ENCODE peak calls at places on chromosome 13, in eight cellular contexts. H is heart right ventricle, A is IMR-90, F is aorta, K is esophagus squamous epithelium, D is heart left ventricle, N is OCI-LY7, E is H1. G is an unnamed sample.

GRCh38 chr13:103471896-103472295 is 405.7 kb upstream of the SLC10A2 start:
- DNase-seq in H (no peak), A (no peak), F (no peak), K (no peak), D (no peak), N (no peak), E (no peak), G (no peak)

GRCh38 chr13:27131202-27131623 is 40.4 kb downstream of the USP12 start:
- DNase-seq in H (no peak), A (peak; percentile 55), F (no peak), K (no peak), D (no peak), N (no peak), E (no peak), G (no peak)

GRCh38 chr13:59422646-59423045 is 741.1 kb downstream of the DIAPH3 start:
- DNase-seq in H (no peak), A (peak; percentile 12), F (no peak), K (no peak), D (no peak), N (no peak), E (no peak), G (no peak)

GRCh38 chr13:38922170-38922569 is 68.5 kb downstream of the STOML3 start:
- DNase-seq in H (no peak), A (no peak), F (no peak), K (no peak), D (no peak), N (no peak), E (no peak), G (no peak)

GRCh38 chr13:114032121-114032799 is 58.4 kb upstream of the C13orf46 start:
- DNase-seq in H (no peak), A (peak; percentile 75), F (no peak), K (no peak), D (no peak), N (no peak), E (no peak), G (no peak)

GRCh38 chr13:31824705-31825512 is 85.6 kb downstream of the RXFP2 start:
- DNase-seq in H (peak; percentile 37), A (peak; percentile 16), F (no peak), K (no peak), D (no peak), N (peak; percentile 3), E (no peak), G (no peak)

GRCh38 chr13:95073826-95074345 is 227.4 kb downstream of the ABCC4 start:
- DNase-seq in H (no peak), A (no peak), F (no peak), K (no peak), D (no peak), N (no peak), E (no peak), G (no peak)

GRCh38 chr13:68185767-68186166 is 955.6 kb upstream of the PCDH9 start:
- DNase-seq in H (no peak), A (no peak), F (no peak), K (no peak), D (no peak), N (no peak), E (no peak), G (no peak)

GRCh38 chr13:100014621-100015020 is 33.0 kb downstream of the ZIC2 start:
- DNase-seq in H (no peak), A (no peak), F (no peak), K (no peak), D (no peak), N (no peak), E (no peak), G (no peak)

GRCh38 chr13:85009447-85009846 is 789.8 kb downstream of the SLITRK6 start:
- DNase-seq in H (no peak), A (no peak), F (no peak), K (no peak), D (no peak), N (no peak), E (no peak), G (no peak)

GRCh38 chr13:100209857-100210580 is 121.1 kb downstream of the PCCA start:
- DNase-seq in H (no peak), A (peak; percentile 82), F (no peak), K (no peak), D (no peak), N (no peak), E (no peak), G (no peak)

GRCh38 chr13:94588575-94588974 is 7.4 kb downstream of the TGDS start:
- DNase-seq in H (no peak), A (no peak), F (no peak), K (no peak), D (no peak), N (no peak), E (no peak), G (no peak)

GRCh38 chr13:92317066-92317465 is 909.5 kb upstream of the GPC6 start:
- DNase-seq in H (no peak), A (peak; percentile 24), F (no peak), K (no peak), D (no peak), N (no peak), E (no peak), G (no peak)

GRCh38 chr13:23515116-23515515 is 55.1 kb upstream of the TNFRSF19 start:
- DNase-seq in H (no peak), A (no peak), F (no peak), K (no peak), D (no peak), N (no peak), E (no peak), G (no peak)

GRCh38 chr13:38670627-38671026 is 16.2 kb upstream of the FREM2 start:
- DNase-seq in H (no peak), A (peak; percentile 2), F (no peak), K (no peak), D (no peak), N (no peak), E (no peak), G (no peak)

GRCh38 chr13:67224148-67224846 is 5.8 kb downstream of the PCDH9 start:
- DNase-seq in H (peak; percentile 66), A (peak; percentile 82), F (peak; percentile 70), K (no peak), D (peak; percentile 77), N (peak; percentile 86), E (no peak), G (peak; percentile 77)

GRCh38 chr13:20336761-20337160 is 104.6 kb upstream of the GJB6 start:
- DNase-seq in H (no peak), A (no peak), F (no peak), K (no peak), D (no peak), N (no peak), E (no peak), G (no peak)

GRCh38 chr13:113592571-113592970 is 8.0 kb downstream of the TFDP1 start:
- DNase-seq in H (no peak), A (no peak), F (no peak), K (no peak), D (no peak), N (no peak), E (no peak), G (no peak)

GRCh38 chr13:102035969-102036368 is 365.9 kb downstream of the FGF14 start:
- DNase-seq in H (no peak), A (no peak), F (no peak), K (no peak), D (no peak), N (no peak), E (no peak), G (no peak)

GRCh38 chr13:26628706-26629105 is 71.2 kb downstream of the WASF3 start:
- DNase-seq in H (no peak), A (peak; percentile 40), F (no peak), K (no peak), D (no peak), N (peak; percentile 10), E (no peak), G (no peak)

GRCh38 chr13:95643814-95644598 is 500 bp downstream of the DZIP1 start:
- DNase-seq in H (no peak), A (peak; percentile 35), F (peak; percentile 51), K (no peak), D (peak; percentile 17), N (no peak), E (peak; percentile 88), G (no peak)

GRCh38 chr13:99911069-99911964 is 60.2 kb downstream of the ZIC5 start:
- DNase-seq in H (no peak), A (no peak), F (no peak), K (no peak), D (no peak), N (no peak), E (no peak), G (no peak)

GRCh38 chr13:59492030-59492636 is 671.6 kb downstream of the DIAPH3 start:
- DNase-seq in H (no peak), A (peak; percentile 36), F (no peak), K (no peak), D (no peak), N (no peak), E (no peak), G (no peak)

DNA sequence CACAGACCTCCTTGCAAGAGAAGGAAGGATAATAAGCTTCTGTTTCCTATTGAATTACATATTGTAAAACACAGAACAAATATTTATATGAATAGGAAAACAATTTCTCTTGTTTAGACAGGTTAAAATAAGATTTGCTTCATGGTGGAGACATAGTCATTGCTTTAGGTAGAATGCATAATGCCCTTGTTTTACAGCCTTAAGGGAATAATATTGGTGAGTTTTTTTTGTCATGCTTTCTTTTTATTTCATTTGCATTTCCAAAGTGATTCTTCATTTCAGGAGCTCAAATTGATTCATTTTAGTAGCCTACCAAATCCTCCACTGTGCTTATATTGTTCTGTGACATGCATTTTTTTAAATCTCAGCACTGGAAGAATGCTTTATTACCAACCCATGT is 690.7 kb downstream of the OLFM4 start:
- DNase-seq in H (no peak), A (no peak), F (no peak), K (no peak), D (no peak), N (no peak), E (no peak), G (no peak)
- H3K4me3 ChIP-seq in H (no peak overlapping the region), A (no peak overlapping the region), F (no peak overlapping the region), K (no peak overlapping the region), D (no peak overlapping the region), N (no peak overlapping the region), E (no peak overlapping the region), G (no peak overlapping the region)

GRCh38 chr13:45331981-45332830 is 8.8 kb downstream of the TPT1 start:
- DNase-seq in H (no peak), A (peak; percentile 88), F (no peak), K (no peak), D (no peak), N (no peak), E (no peak), G (no peak)
- H3K4me1 ChIP-seq in H (peaks cover 88% of the 10 kb centered on the region), A (peaks cover 11% of the 10 kb centered on the region), F (peaks cover 18% of the 10 kb centered on the region), K (peaks cover 94% of the 10 kb centered on the region), D (peaks cover 52% of the 10 kb centered on the region), N (peaks cover 64% of the 10 kb centered on the region), E (no peaks in the 10 kb centered on the region), G (peaks cover 87% of the 10 kb centered on the region)

GRCh38 chr13:29428992-29429315 is 166.5 kb downstream of the SLC7A1 start:
- DNase-seq in H (no peak), A (no peak), F (no peak), K (no peak), D (no peak), N (no peak), E (no peak), G (no peak)
- H3K4me3 ChIP-seq in H (peak overlapping the region; percentile 57), A (no peak overlapping the region), F (peak overlapping the region; percentile 41), K (no peak overlapping the region), D (peak overlapping the region; percentile 65), N (peak overlapping the region; percentile 54), E (peak overlapping the region; percentile 60), G (peak overlapping the region; percentile 33)

DNA sequence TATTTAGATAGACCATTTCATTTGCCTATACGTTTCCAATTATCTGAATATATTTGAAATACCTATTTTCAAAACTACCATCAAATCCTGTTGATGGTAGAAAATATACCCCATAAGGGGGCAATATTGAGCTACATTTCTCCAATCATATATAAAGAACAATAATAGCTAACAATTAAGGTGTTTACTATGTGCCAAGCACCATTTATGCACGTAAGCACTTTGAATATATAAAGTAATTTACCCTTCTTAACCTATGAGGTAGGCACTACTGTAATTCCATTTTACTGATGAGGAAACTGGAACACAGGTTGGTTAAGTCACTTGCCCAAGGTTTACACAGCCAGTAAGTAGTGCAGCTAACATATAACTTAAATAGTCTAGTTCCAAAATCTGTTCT is 79.2 kb downstream of the UBL3 start:
- DNase-seq in H (no peak), A (peak; percentile 49), F (no peak), K (no peak), D (no peak), N (peak; percentile 41), E (no peak), G (no peak)
- H3K4me1 ChIP-seq in H (no peaks in the 10 kb centered on the region), A (peaks cover 2% of the 10 kb centered on the region), F (no peaks in the 10 kb centered on the region), K (no peaks in the 10 kb centered on the region), D (no peaks in the 10 kb centered on the region), N (no peaks in the 10 kb centered on the region), E (no peaks in the 10 kb centered on the region), G (peaks cover 3% of the 10 kb centered on the region)

G was measured in lower lobe of right lung.